ENCODE peak calls at places on chromosomes 6 and 20, in four cellular contexts. E is GM13977, N is progenitor cell of endocrine pancreas, C is heart right ventricle. B is an unnamed sample.

GRCh38 chr6:155354167-155354566 is 39.9 kb upstream of the TFB1M start:
- DNase-seq in E (no peak), N (no peak), C (no peak), B (no peak)

GRCh38 chr6:46605091-46605797 is 47.4 kb downstream of the CYP39A1 start:
- DNase-seq in E (peak), N (no peak), C (no peak), B (no peak)

GRCh38 chr20:37999526-38000263 is 33.6 kb downstream of the TTI1 start:
- DNase-seq in E (no peak), N (no peak), C (no peak), B (no peak)

GRCh38 chr6:15480546-15480945 is 182.3 kb downstream of the DTNBP1 start:
- DNase-seq in E (no peak), N (no peak), C (no peak), B (no peak)

GRCh38 chr6:159969204-159969912 is 476 bp downstream of the IGF2R start:
- DNase-seq in E (peak), N (peak), C (no peak), B (peak)

GRCh38 chr6:16135078-16135477 is 6.2 kb downstream of the MYLIP start:
- DNase-seq in E (no peak), N (no peak), C (no peak), B (no peak)

GRCh38 chr6:159720708-159721107 is 6.6 kb upstream of the WTAP start:
- DNase-seq in E (peak), N (no peak), C (no peak), B (peak)

GRCh38 chr6:72788188-72788587 is 166.3 kb downstream of the KCNQ5 start:
- DNase-seq in E (no peak), N (no peak), C (no peak), B (no peak)

GRCh38 chr6:149461670-149462069 is 23.1 kb downstream of the ZC3H12D start:
- DNase-seq in E (no peak), N (no peak), C (no peak), B (no peak)

GRCh38 chr6:104407957-104408356 is 451.8 kb downstream of the HACE1 start:
- DNase-seq in E (no peak), N (no peak), C (no peak), B (no peak)

GRCh38 chr6:35168461-35168861 is 27.3 kb upstream of the TCP11 start:
- DNase-seq in E (no peak), N (no peak), C (no peak), B (no peak)

DNA sequence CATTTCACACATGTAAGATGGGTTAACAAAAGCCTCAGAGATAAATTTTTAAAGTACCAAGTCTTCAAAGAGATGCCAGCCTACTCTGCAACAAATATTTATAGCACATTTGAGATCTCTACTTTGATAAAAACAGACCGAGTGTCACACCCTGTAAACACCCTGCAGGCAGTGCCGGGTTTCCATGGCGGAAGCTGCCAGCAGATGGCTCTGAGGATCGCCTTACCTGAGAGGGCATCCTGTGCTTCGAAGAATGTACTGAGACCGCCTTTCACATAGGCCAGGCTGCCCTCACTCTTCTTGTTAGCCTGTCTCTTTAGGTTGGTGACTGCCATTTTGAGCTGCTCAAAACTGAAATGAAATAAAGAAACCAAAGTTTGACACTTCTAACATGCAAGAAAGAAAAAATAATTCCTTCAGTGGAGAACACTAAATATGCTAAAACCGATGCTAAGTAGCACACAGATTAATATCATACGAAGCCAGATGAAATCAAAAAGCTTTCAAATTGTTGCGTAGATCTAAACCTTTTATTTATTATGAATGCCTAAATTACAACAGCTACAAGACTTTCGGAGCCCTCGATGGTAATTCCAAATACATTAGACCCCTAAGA is 39.3 kb downstream of the HUS1B start:
- DNase-seq in E (no peak), N (no peak), C (no peak), B (peak)
- TF ChIP-seq CTCF in E (no peak), N (no peak), C (peak), B (no peak)

GRCh38 chr6:144408151-144408550 is 123.0 kb downstream of the UTRN start:
- DNase-seq in E (no peak), N (no peak), C (peak), B (no peak)
- TF ChIP-seq CTCF in E (no peak), N (no peak), C (no peak), B (no peak)

DNA sequence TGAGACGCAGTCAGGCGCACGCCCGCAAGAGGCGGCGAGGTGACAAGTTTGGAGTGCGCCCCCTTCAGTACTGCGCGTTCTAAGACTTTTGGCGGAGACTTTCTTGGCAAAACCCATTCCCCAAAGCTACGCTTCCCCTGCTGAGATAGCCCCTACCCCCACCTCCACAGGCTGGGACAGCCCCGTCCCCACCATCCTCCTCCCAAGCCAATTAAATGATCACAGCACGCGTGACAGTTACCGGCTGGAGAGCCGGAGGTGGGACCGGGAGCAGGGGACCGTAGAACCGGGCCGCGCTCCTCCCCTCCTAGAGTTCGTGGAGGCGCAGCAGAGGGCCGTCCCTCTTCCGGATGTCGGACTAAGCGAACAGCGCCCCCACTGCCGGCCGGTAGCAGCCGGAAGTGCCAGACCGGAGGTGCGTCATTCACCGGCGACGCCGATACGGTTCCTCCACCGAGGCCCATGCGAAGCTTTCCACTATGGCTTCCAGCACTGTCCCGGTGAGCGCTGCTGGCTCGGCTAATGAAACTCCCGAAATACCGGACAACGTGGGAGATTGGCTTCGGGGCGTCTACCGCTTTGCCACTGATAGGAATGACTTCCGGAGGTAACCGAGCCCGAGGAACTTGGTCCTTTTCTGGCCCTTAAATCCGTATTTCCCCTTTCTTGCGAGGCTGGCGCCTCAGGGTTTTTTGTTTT is at the start of gene TOMM6:
- DNase-seq in E (peak), N (peak), C (peak), B (peak)
- TF ChIP-seq CTCF in E (peak), N (peak), C (peak), B (peak)

DNA sequence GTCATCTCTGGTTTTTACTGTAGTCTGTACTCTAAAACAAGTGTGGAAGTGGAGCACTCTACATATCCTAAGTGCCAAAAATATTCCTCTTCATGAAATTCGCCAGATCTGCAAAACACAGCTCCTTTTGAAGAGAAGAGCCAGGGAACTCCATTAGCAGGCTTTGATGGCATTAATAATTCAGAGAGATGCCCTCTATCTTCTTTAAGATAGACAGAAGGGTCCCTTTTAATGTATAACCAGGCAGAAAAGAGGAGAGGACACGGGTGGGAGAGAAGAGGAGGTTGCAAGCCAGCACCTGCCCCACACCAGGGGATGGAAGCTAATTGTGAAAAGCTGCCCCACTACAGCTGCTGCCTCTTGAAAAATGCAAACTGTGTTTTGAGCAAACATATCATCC is 3.8 kb upstream of the RFPL4B start:
- DNase-seq in E (no peak), N (no peak), C (no peak), B (no peak)
- TF ChIP-seq CTCF in E (no peak), N (no peak), C (no peak), B (no peak)

DNA sequence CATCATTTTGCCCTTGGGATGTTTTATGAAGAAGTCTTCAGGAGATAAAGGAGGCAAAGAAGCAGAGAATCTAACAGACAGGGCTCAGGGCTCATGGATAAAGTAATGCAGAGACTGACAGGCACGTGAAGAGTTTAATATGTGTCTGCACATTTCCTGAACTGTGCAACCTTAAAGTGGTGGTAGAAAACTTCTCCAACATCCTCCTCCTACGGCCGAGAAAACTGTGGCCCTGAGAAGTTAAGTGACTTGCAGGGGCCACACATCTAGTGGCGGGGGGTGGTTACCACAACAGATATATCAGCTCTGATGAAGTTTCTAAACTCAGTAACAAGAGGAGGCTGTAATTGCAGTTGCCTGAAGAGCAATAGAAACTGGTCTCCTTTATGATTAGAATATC is 61.0 kb downstream of the SOBP start:
- DNase-seq in E (no peak), N (no peak), C (no peak), B (no peak)
- TF ChIP-seq CTCF in E (no peak), N (no peak), C (no peak), B (no peak)

GRCh38 chr6:7241160-7241559 is 71.8 kb downstream of the SSR1 start:
- DNase-seq in E (no peak), N (no peak), C (no peak), B (no peak)

GRCh38 chr6:7238900-7239589 is 74.0 kb downstream of the SSR1 start:
- DNase-seq in E (peak), N (peak), C (peak), B (peak)

GRCh38 chr6:7240351-7240750 is 72.6 kb downstream of the SSR1 start:
- DNase-seq in E (no peak), N (no peak), C (no peak), B (no peak)

GRCh38 chr6:7238526-7238899 is 74.5 kb downstream of the SSR1 start:
- DNase-seq in E (no peak), N (no peak), C (no peak), B (no peak)

DNA sequence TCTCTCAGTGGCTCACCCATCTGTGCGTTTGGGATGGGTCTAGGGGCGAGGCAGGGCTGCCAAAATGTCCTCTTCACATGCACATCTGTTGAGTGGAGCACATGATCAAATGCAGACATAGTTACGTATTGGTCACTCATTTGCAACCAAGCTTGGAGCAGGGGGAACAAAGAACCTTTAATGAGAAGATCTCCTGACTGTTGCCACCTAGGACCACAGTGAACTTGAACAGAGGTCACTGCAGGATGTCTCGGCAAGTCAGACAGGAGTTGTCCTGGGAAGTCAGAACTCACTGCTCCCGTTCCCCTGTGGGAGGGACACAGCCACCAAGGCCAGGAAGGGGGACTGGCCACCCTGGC is 73.4 kb downstream of the SSR1 start:
- DNase-seq in E (no peak), N (no peak), C (no peak), B (no peak)
- TF ChIP-seq CTCF in E (no peak), N (no peak), C (no peak), B (no peak)

DNA sequence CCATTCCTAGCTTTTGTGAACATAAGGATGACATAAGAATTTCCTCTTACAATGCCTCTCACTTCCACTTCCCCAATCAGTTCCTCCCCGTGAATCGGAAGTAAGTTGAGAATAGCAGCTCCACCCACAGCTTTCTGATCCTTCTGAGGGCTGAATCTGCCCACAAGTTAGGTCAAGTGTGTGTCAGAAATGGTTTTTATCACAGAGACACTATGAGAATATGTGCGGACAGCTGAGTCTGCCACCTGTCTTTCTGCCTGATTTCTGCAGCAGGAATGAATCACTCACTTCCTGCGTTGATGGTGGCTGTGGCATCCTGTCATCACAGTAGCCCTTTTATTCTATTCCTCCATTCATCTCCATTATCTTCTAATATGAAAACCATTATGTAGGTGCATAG is 70.2 kb downstream of the RIN2 start:
- DNase-seq in E (peak), N (no peak), C (no peak), B (peak)
- TF ChIP-seq CTCF in E (peak), N (no peak), C (peak), B (peak)

GRCh38 chr6:6697620-6698019 is 109.1 kb downstream of the LY86 start:
- DNase-seq in E (no peak), N (no peak), C (no peak), B (no peak)

GRCh38 chr6:6696867-6697531 is 108.5 kb downstream of the LY86 start:
- DNase-seq in E (peak), N (peak), C (peak), B (peak)

GRCh38 chr6:6695711-6696048 is 107.2 kb downstream of the LY86 start:
- DNase-seq in E (no peak), N (no peak), C (no peak), B (no peak)

GRCh38 chr6:6694825-6695710 is 106.5 kb downstream of the LY86 start:
- DNase-seq in E (no peak), N (no peak), C (peak), B (no peak)

DNA sequence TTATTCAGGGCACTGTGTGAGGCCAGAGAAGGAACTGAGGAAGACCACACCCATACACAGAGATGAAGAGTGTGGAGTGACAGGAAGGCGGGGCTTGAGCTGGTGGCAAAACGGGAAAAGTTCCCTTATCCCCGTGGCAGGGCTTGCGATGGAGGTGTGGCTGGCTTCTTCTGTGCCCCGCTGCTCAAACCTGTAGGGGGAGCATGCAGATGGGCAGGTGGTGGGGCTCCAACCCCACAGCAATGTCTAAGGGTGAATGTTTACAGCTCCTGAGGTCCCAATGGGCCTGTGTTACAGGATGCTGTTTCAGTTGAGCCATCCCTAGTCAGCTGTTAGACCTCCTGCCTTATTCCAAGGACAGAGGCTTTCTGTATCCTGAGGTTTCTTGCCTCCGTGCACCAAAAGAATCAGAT is 105.9 kb downstream of the LY86 start:
- DNase-seq in E (no peak), N (no peak), C (no peak), B (no peak)
- TF ChIP-seq CTCF in E (peak), N (peak), C (no peak), B (no peak)

B was measured in activated CD8-positive, alpha-beta T cell treated with anti-CD3 and anti-CD28 coated beads for 36 hours.